ENCODE peak calls at places on chromosomes 3 and 15, in nine cellular contexts. C, N, U, E, D, B, I, R and S are unnamed samples.

GRCh38 chr3:33884204-33884561 is 85.8 kb downstream of the PDCD6IP start:
- DNase-seq in E (no peak), D (peak; percentile 26), C (no peak), N (no peak), U (no peak), B (no peak), R (peak; percentile 32), I (no peak), S (no peak)

GRCh38 chr3:119912220-119912619 is 130.3 kb downstream of the NR1I2 start:
- DNase-seq in B (no peak), I (no peak), N (no peak), C (no peak), R (no peak), E (no peak), U (no peak), D (no peak), S (no peak)

GRCh38 chr3:14266361-14266760 is 87.7 kb downstream of the LSM3 start:
- DNase-seq in D (no peak), E (no peak), N (no peak), I (no peak), R (no peak), C (no peak), B (peak; percentile 93), U (no peak), S (no peak)

GRCh38 chr3:963255-963654 is 129.6 kb upstream of the CNTN6 start:
- DNase-seq in I (no peak), R (no peak), E (no peak), B (no peak), N (no peak), D (no peak), C (no peak), U (no peak), S (no peak)

GRCh38 chr3:194928183-194928736 is 242.6 kb downstream of the FAM43A start:
- DNase-seq in N (no peak), D (no peak), E (no peak), U (no peak), I (no peak), B (peak; percentile 72), C (no peak), R (peak; percentile 37), S (no peak)

GRCh38 chr15:82174471-82174870 is 88.1 kb downstream of the EFL1 start:
- DNase-seq in E (no peak), C (no peak), N (no peak), U (no peak), D (no peak), R (no peak), I (no peak), B (peak; percentile 84), S (no peak)

GRCh38 chr3:179446501-179446900 is 4.8 kb downstream of the GNB4 start:
- DNase-seq in U (no peak), R (peak; percentile 75), B (no peak), E (no peak), D (peak; percentile 27), C (no peak), N (no peak), I (no peak), S (no peak)

GRCh38 chr3:12227833-12228232 is 61.0 kb upstream of the PPARG start:
- DNase-seq in D (no peak), U (no peak), B (peak; percentile 96), C (no peak), E (no peak), N (peak; percentile 31), I (no peak), R (no peak), S (no peak)

GRCh38 chr15:31304736-31305365 is 21.8 kb upstream of the KLF13 start:
- DNase-seq in I (no peak), C (no peak), N (peak; percentile 53), B (no peak), D (no peak), U (no peak), E (no peak), R (peak; percentile 42), S (no peak)

GRCh38 chr3:16338999-16339398 is 74.0 kb downstream of the OXNAD1 start:
- DNase-seq in B (peak; percentile 90), R (peak; percentile 91), I (no peak), C (no peak), D (peak; percentile 16), E (peak; percentile 60), U (no peak), N (no peak), S (no peak)

GRCh38 chr15:66923438-66923881 is 141.9 kb upstream of the SMAD3 start:
- DNase-seq in R (peak; percentile 90), U (peak; percentile 43), D (peak; percentile 34), E (no peak), I (peak; percentile 40), N (peak; percentile 41), C (peak; percentile 50), B (no peak), S (peak; percentile 43)

GRCh38 chr3:187551419-187551818 is 118.8 kb downstream of the SST start:
- DNase-seq in D (no peak), C (no peak), N (no peak), I (no peak), E (no peak), U (no peak), B (peak; percentile 71), R (no peak), S (no peak)

GRCh38 chr3:197454014-197454413 is 101.8 kb downstream of the BDH1 start:
- DNase-seq in I (no peak), D (peak; percentile 49), U (peak; percentile 28), N (no peak), R (peak; percentile 69), B (no peak), E (no peak), C (no peak), S (no peak)

GRCh38 chr3:149596136-149596770 is 61.6 kb downstream of the WWTR1 start:
- DNase-seq in C (no peak), E (no peak), D (no peak), U (no peak), R (no peak), I (no peak), B (peak; percentile 57), N (peak; percentile 66), S (no peak)

GRCh38 chr15:73317651-73318462 is 50.9 kb downstream of the HCN4 start:
- DNase-seq in N (no peak), E (no peak), D (no peak), B (no peak), R (no peak), U (no peak), I (no peak), C (no peak), S (no peak)
- H3K4me1 ChIP-seq in N (no peaks in the 10 kb centered on the region), E (no peaks in the 10 kb centered on the region), D (no peaks in the 10 kb centered on the region), B (no peaks in the 10 kb centered on the region), R (no peaks in the 10 kb centered on the region), U (no peaks in the 10 kb centered on the region), I (no peaks in the 10 kb centered on the region), C (no peaks in the 10 kb centered on the region), S (no peaks in the 10 kb centered on the region)

DNA sequence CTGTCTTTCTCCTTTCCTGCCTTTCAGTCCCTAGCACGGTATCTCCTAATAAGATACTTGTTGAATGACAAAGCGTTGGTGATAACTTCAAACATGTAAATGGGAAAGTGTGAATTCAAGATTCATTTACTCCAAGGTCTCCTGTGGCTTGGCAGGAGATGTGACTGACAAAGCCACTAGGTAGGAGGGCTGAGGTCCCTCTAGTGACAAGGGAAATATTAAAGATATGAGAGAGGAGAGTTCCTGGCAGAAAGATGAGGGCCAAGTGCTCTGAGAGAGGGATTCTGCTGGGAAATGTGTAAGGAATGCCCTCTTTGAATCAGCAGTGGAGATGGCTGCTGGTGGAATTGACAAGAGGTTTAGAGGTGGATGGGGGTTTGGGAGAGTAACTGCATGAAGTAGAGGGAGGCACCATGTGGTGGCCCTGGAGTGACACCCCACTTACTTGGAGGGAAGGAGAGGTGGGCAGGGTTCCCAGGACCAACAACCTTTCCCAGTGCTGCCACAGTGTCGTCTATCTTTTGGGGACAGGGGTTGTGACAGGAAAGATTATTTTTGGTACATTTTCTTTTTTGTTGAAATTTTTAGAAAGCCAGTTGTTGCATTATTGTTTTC is 43.0 kb upstream of the SCAANT1 start:
- DNase-seq in U (no peak), R (peak; percentile 86), D (no peak), N (no peak), B (no peak), C (no peak), E (no peak), I (no peak), S (no peak)
- H3K4me1 ChIP-seq in U (peaks cover 39% of the 10 kb centered on the region), R (peaks cover 19% of the 10 kb centered on the region), D (peaks cover 7% of the 10 kb centered on the region), N (no peaks in the 10 kb centered on the region), B (peaks cover 9% of the 10 kb centered on the region), C (peaks cover 7% of the 10 kb centered on the region), E (peaks cover 25% of the 10 kb centered on the region), I (peaks cover 56% of the 10 kb centered on the region), S (peaks cover 90% of the 10 kb centered on the region)

DNA sequence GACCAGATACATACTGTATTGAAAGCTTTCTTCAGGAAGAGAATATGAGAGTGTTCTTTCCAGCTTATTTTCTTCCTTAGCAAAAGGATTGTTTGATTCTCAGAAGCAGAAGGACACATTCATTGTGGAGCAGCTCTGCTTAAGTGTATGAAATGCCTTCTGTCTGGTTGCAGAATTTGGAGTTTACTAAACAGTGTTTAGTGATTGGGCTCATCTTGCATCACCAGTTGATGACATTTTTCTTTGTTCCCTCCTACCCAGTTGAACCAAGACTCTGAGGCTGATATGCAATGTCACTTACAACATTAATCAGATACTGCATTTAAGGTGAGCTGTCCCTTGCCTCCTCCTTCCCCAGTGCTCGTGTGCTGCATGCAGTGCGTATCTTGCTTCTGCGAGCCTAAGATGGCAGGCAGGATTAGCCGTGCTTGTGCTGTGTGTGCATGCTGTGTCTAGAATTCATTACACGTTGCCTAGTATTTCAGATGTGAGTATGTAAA is 18.4 kb downstream of the ZBTB38 start:
- DNase-seq in I (no peak), B (no peak), U (no peak), C (no peak), R (no peak), D (no peak), E (no peak), N (no peak), S (no peak)
- H3K4me1 ChIP-seq in I (peaks cover 54% of the 10 kb centered on the region), B (peaks cover 2% of the 10 kb centered on the region), U (peaks cover 13% of the 10 kb centered on the region), C (no peaks in the 10 kb centered on the region), R (no peaks in the 10 kb centered on the region), D (peaks cover 38% of the 10 kb centered on the region), E (peaks cover 15% of the 10 kb centered on the region), N (peaks cover 70% of the 10 kb centered on the region), S (peaks cover 15% of the 10 kb centered on the region)

DNA sequence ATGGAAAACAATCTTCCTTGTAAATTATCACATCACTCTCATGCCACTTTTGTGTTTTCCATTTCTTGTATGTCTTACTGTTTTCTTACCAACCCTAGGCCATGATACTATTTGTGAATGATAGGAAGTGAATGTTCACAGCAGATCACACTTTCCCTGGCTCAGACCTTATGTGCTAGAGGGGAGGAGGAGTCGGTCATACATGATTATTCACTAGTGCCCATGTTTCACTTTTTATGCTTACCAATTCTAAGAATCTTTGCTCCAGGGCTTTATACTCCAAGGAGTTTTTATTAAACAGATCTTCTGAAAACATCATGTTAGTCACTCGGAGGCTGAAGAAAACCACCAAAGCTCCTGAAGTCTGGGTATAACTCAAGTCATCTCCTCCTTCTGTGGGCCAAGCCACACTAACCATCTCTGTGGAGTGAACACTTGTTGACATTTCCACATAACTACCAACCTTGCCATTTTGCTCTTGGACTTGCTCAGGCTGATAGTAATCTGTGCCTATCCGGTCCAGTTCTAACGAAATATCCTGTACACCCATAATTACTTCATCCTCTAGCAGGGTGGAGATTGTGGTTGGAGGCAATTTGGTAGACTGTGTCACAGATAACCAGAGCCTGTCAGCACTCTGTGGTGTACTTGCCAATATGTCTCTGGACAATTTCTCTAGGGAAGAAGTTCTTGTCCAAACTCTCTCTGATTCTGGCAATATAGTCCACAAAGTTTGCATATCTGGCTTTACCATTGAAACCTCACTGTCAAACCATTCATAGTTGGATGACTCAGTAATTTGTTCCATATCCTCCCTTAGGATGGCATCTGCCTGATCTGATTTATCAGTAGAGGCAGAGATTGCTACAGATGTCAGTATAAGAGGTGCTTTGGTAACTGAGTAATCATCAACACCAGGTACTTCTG is 76.8 kb downstream of the IMPG2 start:
- DNase-seq in C (no peak), N (no peak), D (no peak), E (no peak), R (no peak), U (no peak), I (no peak), B (no peak), S (no peak)
- H3K4me1 ChIP-seq in C (no peaks in the 10 kb centered on the region), N (no peaks in the 10 kb centered on the region), D (no peaks in the 10 kb centered on the region), E (no peaks in the 10 kb centered on the region), R (no peaks in the 10 kb centered on the region), U (no peaks in the 10 kb centered on the region), I (no peaks in the 10 kb centered on the region), B (no peaks in the 10 kb centered on the region), S (no peaks in the 10 kb centered on the region)